ENCODE peak calls at places on chromosomes 4 and X, in seven cellular contexts. V, P, C, M, D, L and Z are unnamed samples.

GRCh38 chr4:7624361-7624760 is 189.6 kb upstream of the PSAPL1 start:
- DNase-seq in V (no peak), P (no peak), C (no peak), M (no peak), D (no peak), L (no peak), Z (no peak)

GRCh38 chr4:120902925-120903324 is 19.6 kb downstream of the PRDM5 start:
- DNase-seq in V (no peak), P (no peak), C (no peak), M (no peak), D (no peak), L (no peak), Z (no peak)

GRCh38 chr4:52780627-52781354 is 29.6 kb upstream of the ERVMER34-1 start:
- DNase-seq in V (no peak), P (no peak), C (no peak), M (peak), D (peak), L (no peak), Z (no peak)

GRCh38 chr4:3451956-3452355 is 10.2 kb downstream of the HGFAC start:
- DNase-seq in V (no peak), P (peak), C (no peak), M (no peak), D (peak), L (no peak), Z (no peak)

GRCh38 chrX:154750301-154751120 is at the start of gene GAB3:
- DNase-seq in V (peak), P (peak), C (peak), M (no peak), D (peak), L (peak), Z (peak)

GRCh38 chr4:121597346-121597934 is 99.3 kb downstream of the ANXA5 start:
- DNase-seq in V (no peak), P (peak), C (no peak), M (peak), D (peak), L (no peak), Z (no peak)

GRCh38 chr4:94472056-94472826 is 20.5 kb downstream of the PDLIM5 start:
- DNase-seq in V (no peak), P (peak), C (no peak), M (no peak), D (peak), L (no peak), Z (no peak)

GRCh38 chrX:6890862-6891261 is 256.6 kb upstream of the STS start:
- DNase-seq in V (no peak), P (no peak), C (no peak), M (no peak), D (no peak), L (no peak), Z (no peak)

GRCh38 chrX:72054776-72055495 is 76.8 kb downstream of the RTL5 start:
- DNase-seq in V (no peak), P (no peak), C (no peak), M (no peak), D (no peak), L (peak), Z (peak)

GRCh38 chr4:166324321-166324720 is 451.3 kb downstream of the TLL1 start:
- DNase-seq in V (no peak), P (no peak), C (peak), M (peak), D (peak), L (peak), Z (peak)

GRCh38 chr4:102230194-102230593 is 115.1 kb downstream of the SLC39A8 start:
- DNase-seq in V (no peak), P (no peak), C (no peak), M (no peak), D (no peak), L (no peak), Z (no peak)

GRCh38 chrX:1419545-1420355 is 27.8 kb upstream of the SLC25A6 start:
- DNase-seq in V (peak), P (no peak), C (no peak), M (no peak), D (no peak), L (no peak), Z (no peak)

GRCh38 chr4:25437951-25438350 is 60.9 kb downstream of the ANAPC4 start:
- DNase-seq in V (no peak), P (no peak), C (no peak), M (no peak), D (no peak), L (no peak), Z (no peak)

GRCh38 chr4:150867148-150867547 is 147.9 kb downstream of the LRBA start:
- DNase-seq in V (no peak), P (peak), C (peak), M (peak), D (peak), L (peak), Z (no peak)

GRCh38 chrX:83759872-83760271 is 101.1 kb upstream of the CYLC1 start:
- DNase-seq in V (no peak), P (peak), C (peak), M (no peak), D (peak), L (peak), Z (no peak)

GRCh38 chr4:169271692-169272007 is 894 bp upstream of the SH3RF1 start:
- DNase-seq in V (no peak), P (no peak), C (no peak), M (no peak), D (peak), L (no peak), Z (no peak)

GRCh38 chrX:120305531-120306145 is 5.6 kb downstream of the TMEM255A start:
- DNase-seq in V (no peak), P (no peak), C (no peak), M (no peak), D (peak), L (no peak), Z (peak)

GRCh38 chr4:103887191-103887590 is 167.4 kb upstream of the TACR3 start:
- DNase-seq in V (no peak), P (no peak), C (no peak), M (no peak), D (no peak), L (no peak), Z (no peak)

GRCh38 chr4:65033899-65034298 is 624.6 kb upstream of the TECRL start:
- DNase-seq in V (no peak), P (no peak), C (no peak), M (no peak), D (peak), L (no peak), Z (no peak)

GRCh38 chr4:182288534-182288933 is 45.3 kb downstream of the TENM3 start:
- DNase-seq in V (no peak), P (no peak), C (peak), M (no peak), D (no peak), L (no peak), Z (no peak)

GRCh38 chr4:180870623-180871022 is 1372.6 kb upstream of the TENM3 start:
- DNase-seq in V (no peak), P (no peak), C (no peak), M (no peak), D (peak), L (no peak), Z (no peak)

GRCh38 chrX:49071877-49072711 is 1.7 kb downstream of the PRAF2 start:
- DNase-seq in V (peak), P (peak), C (no peak), M (no peak), D (no peak), L (no peak), Z (peak)

GRCh38 chr4:77025643-77026321 is 50.0 kb downstream of the CCNI start:
- DNase-seq in V (no peak), P (peak), C (no peak), M (no peak), D (no peak), L (no peak), Z (no peak)

GRCh38 chrX:49058794-49059193 is at the start of gene CCDC120:
- DNase-seq in V (no peak), P (no peak), C (peak), M (no peak), D (peak), L (no peak), Z (peak)

GRCh38 chr4:118396881-118397666 is 44.3 kb upstream of the PRSS12 start:
- DNase-seq in V (no peak), P (peak), C (no peak), M (no peak), D (no peak), L (no peak), Z (no peak)

GRCh38 chr4:45120163-45120562 is 393.8 kb upstream of the GNPDA2 start:
- DNase-seq in V (no peak), P (no peak), C (peak), M (no peak), D (no peak), L (no peak), Z (no peak)

GRCh38 chr4:15963001-15963451 is at the start of gene FGFBP2:
- DNase-seq in V (no peak), P (peak), C (no peak), M (peak), D (peak), L (peak), Z (peak)

GRCh38 chr4:61619528-61619927 is 419.4 kb downstream of the ADGRL3 start:
- DNase-seq in V (no peak), P (no peak), C (no peak), M (no peak), D (peak), L (no peak), Z (peak)
- TF ChIP-seq CTCF in V (no peak), P (no peak), C (no peak), M (no peak), D (peak), L (peak), Z (peak)

DNA sequence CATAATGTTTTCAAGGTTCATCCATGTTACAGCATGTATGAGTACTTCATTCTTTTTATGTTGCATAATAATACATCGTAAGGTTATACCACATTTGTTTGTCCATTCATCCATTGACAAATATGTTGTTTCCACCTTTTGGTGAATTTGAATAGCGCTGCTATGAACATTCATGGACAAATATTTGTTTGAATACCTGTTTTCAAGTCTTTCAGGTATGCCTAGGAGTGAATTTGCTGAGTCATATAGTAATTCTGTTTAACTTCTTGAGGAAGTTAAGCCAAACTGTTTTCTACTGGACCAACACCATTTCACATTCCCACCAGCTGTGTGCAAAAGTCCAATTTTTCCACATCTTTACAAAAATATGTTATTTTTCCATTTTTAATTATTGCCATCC is 31.5 kb downstream of the IRS4 start:
- DNase-seq in V (no peak), P (no peak), C (no peak), M (no peak), D (peak), L (no peak), Z (no peak)
- H3K4me3 ChIP-seq in V (no peak), P (no peak), C (no peak), M (no peak), D (no peak), L (no peak), Z (no peak)

GRCh38 chr4:98687876-98688275 is 29.5 kb upstream of the TSPAN5 start:
- DNase-seq in V (no peak), P (no peak), C (no peak), M (no peak), D (no peak), L (no peak), Z (no peak)
- H3K9ac ChIP-seq in V (no peak), P (no peak), C (no peak), M (no peak), D (no peak), L (no peak), Z (no peak)

GRCh38 chr4:27181672-27182071 is 321.0 kb downstream of the STIM2 start:
- DNase-seq in V (no peak), P (no peak), C (no peak), M (no peak), D (no peak), L (no peak), Z (no peak)

GRCh38 chr4:27178066-27178465 is 317.4 kb downstream of the STIM2 start:
- DNase-seq in V (no peak), P (peak), C (no peak), M (no peak), D (no peak), L (no peak), Z (no peak)

GRCh38 chr4:27176881-27177280 is 316.2 kb downstream of the STIM2 start:
- DNase-seq in V (no peak), P (no peak), C (no peak), M (no peak), D (no peak), L (no peak), Z (peak)

DNA sequence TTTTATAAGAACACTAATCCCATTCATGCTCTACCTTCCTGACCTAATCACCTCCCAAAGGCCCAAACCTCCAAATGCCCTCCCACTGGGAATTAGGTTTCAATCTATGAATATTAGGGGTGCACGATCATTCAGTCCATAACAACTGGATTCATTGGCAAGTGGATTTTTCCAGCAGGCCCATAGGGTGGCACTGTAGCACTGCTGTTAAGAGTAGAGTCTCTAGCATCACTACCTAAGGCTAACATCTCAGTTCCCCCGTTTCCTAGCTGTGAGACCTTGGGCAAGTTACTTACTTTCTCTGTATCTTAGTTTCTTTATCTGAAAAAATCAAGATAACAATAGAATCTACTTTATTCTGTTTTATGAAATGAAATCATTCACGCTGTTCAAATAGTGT is 315.8 kb downstream of the STIM2 start:
- DNase-seq in V (no peak), P (peak), C (peak), M (peak), D (peak), L (peak), Z (peak)
- TF ChIP-seq CTCF in V (peak), P (peak), C (no peak), M (peak), D (peak), L (peak), Z (peak)

GRCh38 chrX:119010491-119010890 is 36.1 kb downstream of the LONRF3 start:
- DNase-seq in V (no peak), P (no peak), C (no peak), M (no peak), D (no peak), L (no peak), Z (no peak)
- H3K4me3 ChIP-seq in V (no peak), P (no peak), C (no peak), M (no peak), D (no peak), L (no peak), Z (no peak)

GRCh38 chr4:1293531-1293941 is 3.8 kb downstream of the MAEA start:
- DNase-seq in V (peak), P (no peak), C (no peak), M (no peak), D (no peak), L (no peak), Z (peak)
- H3K9ac ChIP-seq in V (no peak), P (no peak), C (no peak), M (no peak), D (no peak), L (no peak), Z (no peak)

DNA sequence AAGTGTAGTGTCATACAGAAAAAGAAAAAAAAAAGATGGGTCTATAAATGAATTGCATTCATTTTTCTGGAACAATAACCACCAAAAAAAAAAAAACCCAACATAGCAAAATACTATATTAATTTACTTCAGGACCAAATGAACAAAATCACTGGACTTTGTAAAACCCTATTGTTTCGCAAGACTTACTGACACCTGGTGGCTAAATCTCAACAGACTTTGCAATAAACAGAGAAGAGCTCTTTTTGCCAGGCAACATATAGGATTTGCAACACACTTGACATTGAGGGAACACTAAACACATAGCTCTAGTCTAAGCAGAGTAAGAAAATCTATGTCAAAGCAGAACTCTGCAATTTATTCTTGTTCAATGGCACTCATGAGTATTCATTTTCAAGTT is 990.2 kb downstream of the STPG2 start:
- DNase-seq in V (no peak), P (no peak), C (peak), M (peak), D (peak), L (peak), Z (no peak)
- TF ChIP-seq CTCF in V (peak), P (no peak), C (peak), M (peak), D (peak), L (peak), Z (peak)

GRCh38 chrX:74419861-74420193 is 1.5 kb upstream of the SLC16A2 start:
- DNase-seq in V (peak), P (no peak), C (no peak), M (no peak), D (peak), L (peak), Z (no peak)

GRCh38 chrX:74422576-74423288 is 1.4 kb downstream of the SLC16A2 start:
- DNase-seq in V (peak), P (peak), C (no peak), M (no peak), D (no peak), L (peak), Z (peak)

GRCh38 chrX:74421181-74422028 is at the start of gene SLC16A2:
- DNase-seq in V (peak), P (peak), C (peak), M (no peak), D (peak), L (peak), Z (peak)

GRCh38 chrX:74422029-74422352 is 698 bp downstream of the SLC16A2 start:
- DNase-seq in V (peak), P (no peak), C (no peak), M (no peak), D (no peak), L (no peak), Z (no peak)

DNA sequence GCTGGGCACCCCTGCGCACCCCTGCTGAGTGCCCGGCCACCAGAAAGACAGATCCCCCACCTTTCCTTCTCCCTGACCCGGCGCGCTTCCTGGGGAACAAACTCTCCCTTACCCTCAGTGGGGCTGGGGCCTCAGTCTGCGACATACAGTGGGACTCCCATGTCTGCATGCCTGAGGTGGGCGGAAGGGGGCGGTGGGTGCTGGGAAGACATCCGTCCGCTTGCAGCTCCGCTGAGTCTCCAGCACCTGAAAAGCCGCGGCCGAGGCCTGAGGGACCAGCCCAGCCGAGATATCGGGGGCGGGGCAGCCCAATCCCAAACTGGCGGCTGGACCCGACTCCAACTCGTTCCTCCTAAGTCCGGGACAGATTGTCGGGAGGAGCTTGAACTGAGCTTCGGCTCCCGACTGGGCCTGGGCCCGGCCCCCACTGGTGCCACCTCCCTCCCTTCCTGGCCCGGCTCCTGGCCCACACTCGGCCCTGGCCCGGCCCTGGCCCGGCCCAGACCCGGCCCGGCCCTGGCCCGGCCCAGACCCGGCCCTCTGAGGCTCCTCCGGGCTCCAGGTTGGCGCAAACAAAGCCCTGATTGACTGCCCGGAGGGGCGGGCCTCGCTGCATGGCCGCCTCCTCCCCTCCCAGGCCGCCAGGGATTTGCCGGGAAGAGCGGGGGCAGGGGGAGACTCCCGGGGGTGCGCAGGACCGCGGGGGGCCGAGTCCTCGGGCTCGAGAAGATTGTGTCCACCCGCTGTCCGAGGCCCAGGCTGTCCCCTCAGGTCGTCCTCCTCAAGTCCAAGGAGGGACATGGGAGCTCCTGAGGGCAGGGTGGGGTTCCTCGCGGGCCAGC is 878 bp upstream of the SLC16A2 start:
- DNase-seq in V (peak), P (peak), C (no peak), M (no peak), D (peak), L (peak), Z (peak)
- H3K4me3 ChIP-seq in V (peak), P (peak), C (peak), M (peak), D (peak), L (peak), Z (peak)